ENCODE peak calls at places on chromosomes 2 and 18, in four cellular contexts. One of them, this sample, is unnamed.

GRCh38 chr2:176105078-176105726 is 1.9 kb upstream of the HOXD11 start:
- DNase-seq in WTC11: no peak
- DNase-seq in uterus: no peak
- DNase-seq in astrocyte: no peak
- DNase-seq in this sample: no peak

GRCh38 chr2:173271825-173272224 is 82.8 kb upstream of the CDCA7 start:
- DNase-seq in WTC11: no peak
- DNase-seq in uterus: no peak
- DNase-seq in astrocyte: no peak
- DNase-seq in this sample: no peak

GRCh38 chr2:88176352-88176952 is 6.3 kb downstream of the THNSL2 start:
- DNase-seq in WTC11: no peak
- DNase-seq in uterus: no peak
- DNase-seq in astrocyte: no peak
- DNase-seq in this sample: no peak

GRCh38 chr2:71358931-71359671 is 27.5 kb downstream of the ZNF638 start:
- DNase-seq in WTC11: no peak
- DNase-seq in uterus: no peak
- DNase-seq in astrocyte: peak
- DNase-seq in this sample: no peak

GRCh38 chr18:811192-812122 is 585 bp downstream of the YES1 start:
- DNase-seq in WTC11: peak
- DNase-seq in uterus: peak
- DNase-seq in astrocyte: no peak
- DNase-seq in this sample: peak

GRCh38 chr18:49725809-49726514 is 87.4 kb downstream of the ACAA2 start:
- DNase-seq in WTC11: peak
- DNase-seq in uterus: peak
- DNase-seq in astrocyte: peak
- DNase-seq in this sample: peak

GRCh38 chr18:23498877-23499570 is 4.3 kb upstream of the RMC1 start:
- DNase-seq in WTC11: peak
- DNase-seq in uterus: no peak
- DNase-seq in astrocyte: peak
- DNase-seq in this sample: peak

GRCh38 chr2:210063306-210063705 is 60.9 kb downstream of the RPE start:
- DNase-seq in WTC11: no peak
- DNase-seq in uterus: no peak
- DNase-seq in astrocyte: no peak
- DNase-seq in this sample: no peak

GRCh38 chr2:54639609-54640008 is 83.9 kb upstream of the EML6 start:
- DNase-seq in WTC11: no peak
- DNase-seq in uterus: no peak
- DNase-seq in astrocyte: no peak
- DNase-seq in this sample: no peak

GRCh38 chr2:12073217-12073852 is 326.9 kb downstream of the LPIN1 start:
- DNase-seq in WTC11: no peak
- DNase-seq in uterus: no peak
- DNase-seq in astrocyte: no peak
- DNase-seq in this sample: no peak

GRCh38 chr2:215332876-215333600 is 21.2 kb downstream of the ATIC start:
- DNase-seq in WTC11: no peak
- DNase-seq in uterus: no peak
- DNase-seq in astrocyte: no peak
- DNase-seq in this sample: no peak

GRCh38 chr2:128369626-128370467 is 51.2 kb upstream of the HS6ST1 start:
- DNase-seq in WTC11: no peak
- DNase-seq in uterus: peak
- DNase-seq in astrocyte: no peak
- DNase-seq in this sample: no peak

GRCh38 chr2:187527262-187527661 is 27.0 kb downstream of the TFPI start:
- DNase-seq in WTC11: no peak
- DNase-seq in uterus: no peak
- DNase-seq in astrocyte: peak
- DNase-seq in this sample: no peak

GRCh38 chr2:44933434-44933951 is 8.0 kb upstream of the SIX3 start:
- DNase-seq in WTC11: peak
- DNase-seq in uterus: no peak
- DNase-seq in astrocyte: no peak
- DNase-seq in this sample: no peak

GRCh38 chr2:184835081-184835728 is 236.9 kb downstream of the ZNF804A start:
- DNase-seq in WTC11: no peak
- DNase-seq in uterus: no peak
- DNase-seq in astrocyte: no peak
- DNase-seq in this sample: no peak

GRCh38 chr2:152456262-152456661 is 121.3 kb downstream of the FMNL2 start:
- DNase-seq in WTC11: no peak
- DNase-seq in uterus: no peak
- DNase-seq in astrocyte: peak
- DNase-seq in this sample: no peak

GRCh38 chr2:36618381-36618780 is 20.4 kb upstream of the FEZ2 start:
- DNase-seq in WTC11: peak
- DNase-seq in uterus: no peak
- DNase-seq in astrocyte: peak
- DNase-seq in this sample: peak

GRCh38 chr18:51614967-51615571 is 417.6 kb upstream of the MEX3C start:
- DNase-seq in WTC11: no peak
- DNase-seq in uterus: no peak
- DNase-seq in astrocyte: peak
- DNase-seq in this sample: no peak

GRCh38 chr2:119389615-119390306 is 23.0 kb downstream of the DBI start:
- DNase-seq in WTC11: no peak
- DNase-seq in uterus: peak
- DNase-seq in astrocyte: peak
- DNase-seq in this sample: no peak

GRCh38 chr2:38155-38554 is 8.2 kb downstream of the FAM110C start:
- DNase-seq in WTC11: no peak
- DNase-seq in uterus: no peak
- DNase-seq in astrocyte: no peak
- DNase-seq in this sample: no peak

DNA sequence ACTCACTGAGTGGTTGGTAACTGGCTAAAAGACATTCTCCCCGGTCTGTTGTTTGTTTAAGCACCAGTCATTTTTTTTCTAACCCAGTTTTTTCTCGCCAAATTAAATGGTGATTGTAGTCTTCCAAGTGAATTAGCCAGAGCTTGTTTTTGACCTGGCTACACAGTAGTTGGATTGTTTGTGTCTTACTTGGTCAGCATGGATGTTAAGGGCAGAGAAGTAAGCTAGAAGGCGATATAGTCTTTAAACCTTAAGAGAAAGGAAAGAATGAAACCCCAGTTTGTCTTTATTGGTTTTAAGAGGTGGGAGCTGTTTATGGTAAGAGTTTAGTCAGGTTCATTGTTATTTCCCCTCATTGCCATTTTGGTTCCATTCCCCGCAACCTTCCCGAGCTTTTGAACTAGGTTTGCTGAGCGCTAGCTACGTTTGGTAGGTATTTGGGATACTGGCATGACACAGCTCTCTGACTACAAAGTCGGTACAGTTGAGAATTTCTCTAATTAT is 2.5 kb downstream of the MAP4K4 start:
- DNase-seq in WTC11: no peak
- DNase-seq in uterus: no peak
- DNase-seq in astrocyte: no peak
- DNase-seq in this sample: no peak
- TF ChIP-seq CTCF in WTC11: no peak
- TF ChIP-seq CTCF in uterus: no peak
- TF ChIP-seq CTCF in astrocyte: no peak
- TF ChIP-seq CTCF in this sample: no peak

DNA sequence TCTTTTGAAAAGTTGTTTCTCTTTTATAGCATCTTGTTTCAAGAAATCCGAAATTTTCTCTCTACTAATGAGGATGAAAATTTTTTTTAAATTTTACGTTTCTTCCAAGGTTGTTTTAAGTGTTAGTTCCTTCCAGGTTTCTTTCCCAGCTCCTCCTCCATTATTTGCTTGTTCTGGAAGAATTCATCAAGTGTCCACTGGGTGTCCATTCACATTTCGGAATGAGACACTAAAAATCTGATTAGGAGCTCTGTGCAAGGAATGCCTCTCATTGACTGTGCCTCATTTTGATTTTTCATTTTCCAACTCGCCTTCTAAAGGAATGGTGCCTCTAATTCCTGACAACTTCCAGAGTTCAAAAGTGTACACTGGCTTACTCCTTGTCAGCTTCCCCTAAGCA is 6.1 kb downstream of the SP100 start:
- DNase-seq in WTC11: no peak
- DNase-seq in uterus: no peak
- DNase-seq in astrocyte: no peak
- DNase-seq in this sample: no peak
- TF ChIP-seq CTCF in WTC11: no peak
- TF ChIP-seq CTCF in uterus: no peak
- TF ChIP-seq CTCF in astrocyte: no peak
- TF ChIP-seq CTCF in this sample: peak

DNA sequence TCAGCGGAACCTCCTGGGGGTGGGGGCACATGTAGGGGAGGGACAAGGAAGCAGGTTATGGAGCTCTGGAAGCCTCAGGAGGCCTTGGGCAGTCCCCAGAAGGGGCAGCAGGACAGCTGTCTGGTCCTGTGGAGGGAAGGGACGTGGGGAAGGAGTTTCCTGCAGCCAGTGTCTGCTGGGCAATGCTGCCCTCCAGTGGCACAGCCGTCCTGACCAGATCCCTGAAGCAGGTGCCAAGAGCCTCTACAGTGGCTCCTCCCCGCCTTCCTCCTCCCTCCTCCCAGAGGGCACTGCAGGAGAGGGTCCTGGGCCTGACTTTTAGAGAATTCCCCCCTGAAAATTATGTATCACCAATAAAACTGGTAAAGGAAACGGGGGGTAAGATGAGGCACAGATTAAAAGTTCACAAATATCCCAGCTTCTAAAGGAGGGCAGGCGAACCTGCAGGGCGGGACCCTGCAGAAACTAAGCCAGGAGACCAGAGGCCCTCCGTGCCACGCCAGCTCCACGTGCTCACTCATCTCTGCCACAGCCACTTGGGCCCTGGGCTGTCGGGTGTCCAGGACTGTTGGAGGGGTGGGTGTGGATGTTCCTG is 258.5 kb downstream of the TWIST2 start:
- DNase-seq in WTC11: peak
- DNase-seq in uterus: peak
- DNase-seq in astrocyte: peak
- DNase-seq in this sample: peak
- TF ChIP-seq CTCF in WTC11: no peak
- TF ChIP-seq CTCF in uterus: peak
- TF ChIP-seq CTCF in astrocyte: peak
- TF ChIP-seq CTCF in this sample: peak

GRCh38 chr18:79828258-79828657 is 30.5 kb downstream of the KCNG2 start:
- DNase-seq in WTC11: no peak
- DNase-seq in uterus: no peak
- DNase-seq in astrocyte: no peak
- DNase-seq in this sample: no peak

GRCh38 chr18:79823120-79823519 is 25.4 kb downstream of the KCNG2 start:
- DNase-seq in WTC11: no peak
- DNase-seq in uterus: no peak
- DNase-seq in astrocyte: no peak
- DNase-seq in this sample: no peak

GRCh38 chr18:79829136-79829854 is 31.6 kb downstream of the KCNG2 start:
- DNase-seq in WTC11: no peak
- DNase-seq in uterus: no peak
- DNase-seq in astrocyte: no peak
- DNase-seq in this sample: no peak

GRCh38 chr18:79825913-79826312 is 28.2 kb downstream of the KCNG2 start:
- DNase-seq in WTC11: no peak
- DNase-seq in uterus: no peak
- DNase-seq in astrocyte: no peak
- DNase-seq in this sample: no peak

DNA sequence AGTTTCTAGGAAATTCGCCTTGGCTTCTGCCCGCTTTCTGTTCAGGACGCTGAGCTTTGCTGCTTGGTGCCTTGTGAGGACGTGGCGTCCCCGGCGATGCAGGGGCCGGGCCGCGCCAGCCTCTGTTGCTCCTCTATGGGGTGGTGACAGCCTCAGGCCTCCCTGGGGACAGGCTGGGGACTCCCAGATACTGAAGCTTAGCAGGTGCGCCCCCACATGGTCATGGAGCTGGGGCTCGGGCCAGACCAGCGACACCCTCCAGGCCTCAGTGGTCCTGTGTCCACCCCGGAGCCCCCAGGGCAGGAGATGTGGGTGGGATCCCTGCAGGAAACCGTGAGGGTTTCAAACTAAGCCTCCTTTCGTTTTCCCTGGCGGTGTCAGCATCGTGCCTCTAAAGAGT is 29.2 kb downstream of the KCNG2 start:
- DNase-seq in WTC11: peak
- DNase-seq in uterus: no peak
- DNase-seq in astrocyte: no peak
- DNase-seq in this sample: no peak
- TF ChIP-seq CTCF in WTC11: no peak
- TF ChIP-seq CTCF in uterus: no peak
- TF ChIP-seq CTCF in astrocyte: no peak
- TF ChIP-seq CTCF in this sample: no peak

GRCh38 chr2:140242889-140243288 is 1462.7 kb upstream of the NXPH2 start:
- DNase-seq in WTC11: no peak
- DNase-seq in uterus: no peak
- DNase-seq in astrocyte: no peak
- DNase-seq in this sample: no peak
- TF ChIP-seq CTCF in WTC11: no peak
- TF ChIP-seq CTCF in uterus: no peak
- TF ChIP-seq CTCF in astrocyte: no peak
- TF ChIP-seq CTCF in this sample: no peak